ENCODE peak calls at places on chromosome 7, in six cellular contexts. Y is HAP-1; S is mesenchymal stem cell; N is body of pancreas; F is tibial nerve; B is CD8-positive, alpha-beta T cell. E is an unnamed sample. For H3K4me1, the result is how much of the 10 kb centered on the place peaks cover.

GRCh38 chr7:27364344-27364758 is 121.7 kb downstream of the EVX1 start:
- DNase-seq in Y (no peak), S (peak), N (peak), F (peak), B (no peak), E (peak)

GRCh38 chr7:47776335-47776734 is 171.9 kb downstream of the PKD1L1 start:
- DNase-seq in Y (no peak), S (no peak), N (no peak), F (no peak), B (no peak), E (no peak)

GRCh38 chr7:24548390-24548789 is 24.9 kb upstream of the PALS2 start:
- DNase-seq in Y (no peak), S (no peak), N (no peak), F (no peak), B (no peak), E (no peak)

GRCh38 chr7:159172314-159172892 is 27.7 kb upstream of the VIPR2 start:
- DNase-seq in Y (no peak), S (no peak), N (no peak), F (no peak), B (no peak), E (no peak)

GRCh38 chr7:154415709-154416399 is 363.7 kb downstream of the DPP6 start:
- DNase-seq in Y (no peak), S (no peak), N (no peak), F (no peak), B (no peak), E (no peak)

GRCh38 chr7:145848691-145849090 is 267.9 kb upstream of the CNTNAP2 start:
- DNase-seq in Y (peak), S (peak), N (no peak), F (no peak), B (no peak), E (no peak)

GRCh38 chr7:19392246-19392645 is 247.0 kb upstream of the FERD3L start:
- DNase-seq in Y (no peak), S (no peak), N (no peak), F (no peak), B (no peak), E (no peak)

GRCh38 chr7:36473454-36474282 is 84.0 kb downstream of the ANLN start:
- DNase-seq in Y (peak), S (no peak), N (peak), F (no peak), B (no peak), E (peak)

GRCh38 chr7:31883761-31884164 is 186.4 kb downstream of the PDE1C start:
- DNase-seq in Y (no peak), S (peak), N (no peak), F (no peak), B (no peak), E (no peak)

GRCh38 chr7:129617178-129617577 is 5.7 kb downstream of the NRF1 start:
- DNase-seq in Y (no peak), S (no peak), N (no peak), F (no peak), B (no peak), E (no peak)

GRCh38 chr7:129613016-129613337 is 1.5 kb downstream of the NRF1 start:
- DNase-seq in Y (no peak), S (no peak), N (no peak), F (no peak), B (no peak), E (no peak)

GRCh38 chr7:129616530-129616929 is 5.0 kb downstream of the NRF1 start:
- DNase-seq in Y (no peak), S (peak), N (no peak), F (no peak), B (no peak), E (no peak)

GRCh38 chr7:129617607-129618006 is 6.1 kb downstream of the NRF1 start:
- DNase-seq in Y (no peak), S (peak), N (no peak), F (no peak), B (no peak), E (no peak)

GRCh38 chr7:129615018-129615417 is 3.5 kb downstream of the NRF1 start:
- DNase-seq in Y (no peak), S (peak), N (no peak), F (no peak), B (no peak), E (no peak)
- H3K4me1 ChIP-seq in Y (under half), S (under half), N (under half), F (under half), B (half or more), E (under half)

DNA sequence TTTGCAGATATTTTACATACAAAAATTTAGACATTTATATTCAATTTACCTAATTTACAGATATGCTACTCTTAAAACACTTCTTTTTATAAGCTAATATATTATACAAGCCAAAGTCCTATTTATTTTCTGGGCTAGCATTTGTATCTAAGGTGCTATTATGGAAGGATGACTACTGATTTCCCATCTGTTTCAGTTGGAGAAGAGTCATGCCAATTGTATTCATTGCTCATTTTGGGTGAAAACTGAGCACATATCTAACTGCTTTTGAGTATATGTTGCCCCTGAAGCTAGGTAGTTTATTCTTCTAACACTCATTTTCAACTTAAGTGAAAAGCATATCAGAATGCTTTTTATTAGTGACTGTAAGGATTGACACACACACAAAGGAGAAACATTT is 172.9 kb downstream of the CDK14 start:
- DNase-seq in Y (no peak), S (no peak), N (no peak), F (no peak), B (no peak), E (no peak)
- H3K4me1 ChIP-seq in Y (under half), S (under half), N (half or more), F (under half), B (under half), E (under half)

DNA sequence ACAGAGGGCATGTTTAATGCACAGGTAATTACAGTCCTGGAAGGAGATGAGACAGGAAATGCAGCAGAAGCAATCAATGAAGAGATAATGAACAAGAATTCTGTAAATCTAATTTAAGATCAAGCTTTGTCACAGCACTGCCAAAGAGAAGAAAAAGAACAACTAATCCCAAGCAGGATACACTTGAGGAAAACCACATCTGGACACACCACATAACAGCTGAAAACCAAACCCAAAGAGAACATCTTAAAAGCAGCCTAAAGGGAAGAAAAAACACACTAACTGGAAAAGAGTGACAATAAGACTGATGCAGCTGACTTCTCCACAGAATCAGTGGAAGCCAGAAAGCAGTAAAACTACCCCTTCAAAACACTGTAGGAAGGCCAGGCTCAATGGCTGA is 10.2 kb downstream of the CYTH3 start:
- DNase-seq in Y (no peak), S (no peak), N (no peak), F (no peak), B (no peak), E (no peak)
- H3K4me1 ChIP-seq in Y (under half), S (under half), N (under half), F (half or more), B (under half), E (under half)

GRCh38 chr7:105808703-105809590 is 67.5 kb downstream of the ATXN7L1 start:
- DNase-seq in Y (no peak), S (peak), N (no peak), F (no peak), B (peak), E (peak)
- H3K4me1 ChIP-seq in Y (under half), S (under half), N (under half), F (under half), B (under half), E (under half)

DNA sequence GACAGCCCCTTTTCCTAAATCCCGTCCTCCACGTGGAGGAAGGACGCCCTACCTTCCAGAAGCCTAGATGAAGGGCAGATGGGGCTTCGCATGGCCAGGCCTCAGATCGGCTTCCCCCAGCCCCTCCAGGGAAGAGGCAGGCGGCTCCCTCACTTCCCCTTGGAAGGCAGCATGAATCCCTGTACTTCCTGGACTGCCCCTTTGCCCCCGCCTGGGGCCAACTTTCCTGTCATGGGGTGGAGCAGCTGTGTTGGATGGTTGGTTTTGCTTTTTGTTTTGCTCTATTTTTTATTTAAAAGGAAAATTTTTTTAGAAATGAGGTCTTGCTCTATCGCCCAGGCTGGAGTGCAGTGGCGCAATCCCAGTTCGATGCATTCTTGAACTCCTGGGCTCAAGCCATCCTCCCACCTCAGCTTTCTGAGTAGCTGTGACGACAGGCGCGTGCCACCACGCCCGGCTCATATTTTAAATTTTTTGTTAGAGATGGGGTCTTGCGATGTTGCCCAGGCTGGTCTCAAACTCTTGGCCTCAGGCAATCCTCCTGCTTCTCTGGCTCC is 27.2 kb downstream of the GTF2IRD1 start:
- DNase-seq in Y (no peak), S (peak), N (peak), F (peak), B (no peak), E (peak)
- H3K4me1 ChIP-seq in Y (under half), S (half or more), N (half or more), F (half or more), B (under half), E (under half)